ENCODE peak calls at places on chromosomes 12 and 14, in four cellular contexts. One of them, this sample, is unnamed.
A peak's percentile ranks its signal among the peaks of the same experiment; 100 is the strongest.

GRCh38 chr14:88748288-88748687 is 44.5 kb downstream of the EML5 start:
- DNase-seq in T-helper 1 cell: no peak
- DNase-seq in cardiac fibroblast: no peak
- DNase-seq in Calu3: no peak
- DNase-seq in this sample: no peak

GRCh38 chr14:96274122-96274910 is 18.3 kb downstream of the BDKRB1 start:
- DNase-seq in Calu3: no peak
- DNase-seq in cardiac fibroblast: peak; percentile 55
- DNase-seq in T-helper 1 cell: no peak
- DNase-seq in this sample: no peak

GRCh38 chr12:112349440-112349839 is 32.8 kb downstream of the HECTD4 start:
- DNase-seq in Calu3: no peak
- DNase-seq in cardiac fibroblast: no peak
- DNase-seq in T-helper 1 cell: no peak
- DNase-seq in this sample: no peak

GRCh38 chr12:76360316-76360715 is 12.1 kb upstream of the BBS10 start:
- DNase-seq in cardiac fibroblast: no peak
- DNase-seq in Calu3: no peak
- DNase-seq in T-helper 1 cell: no peak
- DNase-seq in this sample: no peak

GRCh38 chr14:61213116-61213720 is 67.9 kb downstream of the TMEM30B start:
- DNase-seq in cardiac fibroblast: peak; percentile 57
- DNase-seq in T-helper 1 cell: no peak
- DNase-seq in Calu3: no peak
- DNase-seq in this sample: no peak

GRCh38 chr12:109706747-109707469 is 6.7 kb upstream of the FAM222A start:
- DNase-seq in cardiac fibroblast: no peak
- DNase-seq in Calu3: no peak
- DNase-seq in T-helper 1 cell: no peak
- DNase-seq in this sample: no peak

GRCh38 chr12:45730116-45730841 is 773 bp downstream of the ARID2 start:
- DNase-seq in T-helper 1 cell: peak; percentile 49
- DNase-seq in cardiac fibroblast: peak; percentile 63
- DNase-seq in Calu3: peak; percentile 23
- DNase-seq in this sample: no peak

GRCh38 chr14:39939023-39939422 is 506.8 kb upstream of the FBXO33 start:
- DNase-seq in cardiac fibroblast: no peak
- DNase-seq in Calu3: no peak
- DNase-seq in T-helper 1 cell: no peak
- DNase-seq in this sample: no peak

GRCh38 chr14:97641827-97642226 is 844.6 kb downstream of the VRK1 start:
- DNase-seq in cardiac fibroblast: no peak
- DNase-seq in Calu3: no peak
- DNase-seq in T-helper 1 cell: no peak
- DNase-seq in this sample: no peak

GRCh38 chr12:105235299-105235746 is 651 bp downstream of the APPL2 start:
- DNase-seq in cardiac fibroblast: peak; percentile 37
- DNase-seq in T-helper 1 cell: no peak
- DNase-seq in Calu3: no peak
- DNase-seq in this sample: no peak

GRCh38 chr12:122884091-122884826 is 11.7 kb downstream of the VPS37B start:
- DNase-seq in cardiac fibroblast: peak; percentile 30
- DNase-seq in Calu3: no peak
- DNase-seq in T-helper 1 cell: no peak
- DNase-seq in this sample: no peak

GRCh38 chr12:1840561-1840960 is 20.2 kb downstream of the LRTM2 start:
- DNase-seq in T-helper 1 cell: no peak
- DNase-seq in Calu3: no peak
- DNase-seq in cardiac fibroblast: no peak
- DNase-seq in this sample: no peak

GRCh38 chr14:73719361-73719760 is 5.2 kb upstream of the PNMA1 start:
- DNase-seq in Calu3: no peak
- DNase-seq in cardiac fibroblast: no peak
- DNase-seq in T-helper 1 cell: no peak
- DNase-seq in this sample: no peak

GRCh38 chr12:118743896-118744700 is 237.2 kb upstream of the SRRM4 start:
- DNase-seq in T-helper 1 cell: no peak
- DNase-seq in Calu3: no peak
- DNase-seq in cardiac fibroblast: no peak
- DNase-seq in this sample: no peak

GRCh38 chr12:27361372-27361771 is 28.7 kb downstream of the BMAL2 start:
- DNase-seq in cardiac fibroblast: peak; percentile 58
- DNase-seq in T-helper 1 cell: no peak
- DNase-seq in Calu3: no peak
- DNase-seq in this sample: no peak

GRCh38 chr12:20403230-20403629 is 34.9 kb downstream of the PDE3A start:
- DNase-seq in Calu3: no peak
- DNase-seq in cardiac fibroblast: no peak
- DNase-seq in T-helper 1 cell: no peak
- DNase-seq in this sample: no peak

GRCh38 chr14:76918176-76918750 is 92.1 kb downstream of the LRRC74A start:
- DNase-seq in T-helper 1 cell: no peak
- DNase-seq in cardiac fibroblast: peak; percentile 87
- DNase-seq in Calu3: no peak
- DNase-seq in this sample: no peak

GRCh38 chr12:102426599-102427541 is 53.5 kb downstream of the IGF1 start:
- DNase-seq in Calu3: no peak
- DNase-seq in T-helper 1 cell: no peak
- DNase-seq in cardiac fibroblast: no peak
- DNase-seq in this sample: no peak

GRCh38 chr12:1928439-1929121 is 10.1 kb upstream of the CACNA2D4 start:
- DNase-seq in cardiac fibroblast: no peak
- DNase-seq in Calu3: no peak
- DNase-seq in T-helper 1 cell: no peak
- DNase-seq in this sample: no peak

GRCh38 chr14:39107624-39108023 is 4.6 kb upstream of the SEC23A start:
- DNase-seq in T-helper 1 cell: no peak
- DNase-seq in cardiac fibroblast: peak; percentile 62
- DNase-seq in Calu3: no peak
- DNase-seq in this sample: peak; percentile 20

GRCh38 chr12:109877504-109878246 is 2.7 kb downstream of the GLTP start:
- DNase-seq in cardiac fibroblast: no peak
- DNase-seq in Calu3: no peak
- DNase-seq in T-helper 1 cell: no peak
- DNase-seq in this sample: no peak

GRCh38 chr12:89278862-89279261 is 73.4 kb downstream of the DUSP6 start:
- DNase-seq in Calu3: no peak
- DNase-seq in cardiac fibroblast: no peak
- DNase-seq in T-helper 1 cell: no peak
- DNase-seq in this sample: peak; percentile 1

GRCh38 chr12:122227341-122227740 is 1.5 kb upstream of the DIABLO start:
- DNase-seq in cardiac fibroblast: no peak
- DNase-seq in Calu3: no peak
- DNase-seq in T-helper 1 cell: peak; percentile 16
- DNase-seq in this sample: no peak

GRCh38 chr12:112826011-112826410 is 34.5 kb downstream of the RPH3A start:
- DNase-seq in Calu3: no peak
- DNase-seq in T-helper 1 cell: no peak
- DNase-seq in cardiac fibroblast: no peak
- DNase-seq in this sample: no peak

GRCh38 chr14:73749706-73750105 is 35.5 kb upstream of the PNMA1 start:
- DNase-seq in T-helper 1 cell: no peak
- DNase-seq in cardiac fibroblast: no peak
- DNase-seq in Calu3: no peak
- DNase-seq in this sample: no peak

GRCh38 chr14:100865682-100866591 is 37.6 kb downstream of the RTL1 start:
- DNase-seq in Calu3: no peak
- DNase-seq in T-helper 1 cell: no peak
- DNase-seq in cardiac fibroblast: no peak
- DNase-seq in this sample: no peak

GRCh38 chr12:16063728-16064127 is 152.6 kb downstream of the DERA start:
- DNase-seq in T-helper 1 cell: no peak
- DNase-seq in Calu3: no peak
- DNase-seq in cardiac fibroblast: peak; percentile 39
- DNase-seq in this sample: no peak

This sample was measured in glomerular endothelial cell.